ENCODE peak calls at places on chromosomes 2 and 18, in nine cellular contexts. One of them, this sample, is unnamed. For H3K4me1, the result is how much of the 10 kb centered on the place peaks cover.

GRCh38 chr2:225466891-225467604 is 67.5 kb downstream of the NYAP2 start:
- DNase-seq in uterus: no peak
- DNase-seq in RWPE2: no peak
- DNase-seq in pancreas: no peak
- DNase-seq in tibial nerve: no peak
- DNase-seq in lung: no peak
- DNase-seq in keratinocyte: no peak
- DNase-seq in fibroblast of lung: peak
- DNase-seq in heart left ventricle: no peak
- DNase-seq in this sample: no peak

GRCh38 chr18:7737483-7737882 is 170.4 kb downstream of the PTPRM start:
- DNase-seq in uterus: no peak
- DNase-seq in RWPE2: no peak
- DNase-seq in pancreas: no peak
- DNase-seq in tibial nerve: no peak
- DNase-seq in lung: no peak
- DNase-seq in keratinocyte: no peak
- DNase-seq in fibroblast of lung: peak
- DNase-seq in heart left ventricle: no peak
- DNase-seq in this sample: no peak

GRCh38 chr18:47737198-47737830 is 193.1 kb downstream of the SMAD2 start:
- DNase-seq in uterus: no peak
- DNase-seq in RWPE2: no peak
- DNase-seq in pancreas: no peak
- DNase-seq in tibial nerve: no peak
- DNase-seq in lung: no peak
- DNase-seq in keratinocyte: no peak
- DNase-seq in fibroblast of lung: no peak
- DNase-seq in heart left ventricle: no peak
- DNase-seq in this sample: no peak

GRCh38 chr2:127056086-127056485 is 50.9 kb downstream of the BIN1 start:
- DNase-seq in uterus: no peak
- DNase-seq in RWPE2: no peak
- DNase-seq in pancreas: no peak
- DNase-seq in tibial nerve: no peak
- DNase-seq in lung: no peak
- DNase-seq in keratinocyte: no peak
- DNase-seq in fibroblast of lung: no peak
- DNase-seq in heart left ventricle: no peak
- DNase-seq in this sample: peak

GRCh38 chr2:71690876-71691275 is 237.5 kb downstream of the DYSF start:
- DNase-seq in uterus: no peak
- DNase-seq in RWPE2: peak
- DNase-seq in pancreas: no peak
- DNase-seq in tibial nerve: no peak
- DNase-seq in lung: no peak
- DNase-seq in keratinocyte: no peak
- DNase-seq in fibroblast of lung: no peak
- DNase-seq in heart left ventricle: no peak
- DNase-seq in this sample: no peak

GRCh38 chr2:26073830-26074229 is 39.9 kb downstream of the RAB10 start:
- DNase-seq in uterus: no peak
- DNase-seq in RWPE2: no peak
- DNase-seq in pancreas: no peak
- DNase-seq in tibial nerve: no peak
- DNase-seq in lung: no peak
- DNase-seq in keratinocyte: no peak
- DNase-seq in fibroblast of lung: no peak
- DNase-seq in heart left ventricle: no peak
- DNase-seq in this sample: no peak

GRCh38 chr2:110853516-110853915 is 121.1 kb downstream of the ACOXL start:
- DNase-seq in uterus: no peak
- DNase-seq in RWPE2: no peak
- DNase-seq in pancreas: no peak
- DNase-seq in tibial nerve: no peak
- DNase-seq in lung: no peak
- DNase-seq in keratinocyte: no peak
- DNase-seq in fibroblast of lung: peak
- DNase-seq in heart left ventricle: no peak
- DNase-seq in this sample: no peak

GRCh38 chr18:75213610-75214009 is 3.0 kb downstream of the TSHZ1 start:
- DNase-seq in uterus: no peak
- DNase-seq in RWPE2: no peak
- DNase-seq in pancreas: no peak
- DNase-seq in tibial nerve: no peak
- DNase-seq in lung: no peak
- DNase-seq in keratinocyte: no peak
- DNase-seq in fibroblast of lung: peak
- DNase-seq in heart left ventricle: no peak
- DNase-seq in this sample: no peak

GRCh38 chr2:122736279-122736678 is 980.8 kb downstream of the TSN start:
- DNase-seq in uterus: no peak
- DNase-seq in RWPE2: no peak
- DNase-seq in pancreas: no peak
- DNase-seq in tibial nerve: no peak
- DNase-seq in lung: no peak
- DNase-seq in keratinocyte: no peak
- DNase-seq in fibroblast of lung: peak
- DNase-seq in heart left ventricle: no peak
- DNase-seq in this sample: no peak

GRCh38 chr2:201969938-201970785 is 63.5 kb upstream of the FZD7 start:
- DNase-seq in uterus: no peak
- DNase-seq in RWPE2: no peak
- DNase-seq in pancreas: no peak
- DNase-seq in tibial nerve: no peak
- DNase-seq in lung: no peak
- DNase-seq in keratinocyte: no peak
- DNase-seq in fibroblast of lung: peak
- DNase-seq in heart left ventricle: no peak
- DNase-seq in this sample: no peak

GRCh38 chr2:234451852-234452625 is 44.8 kb downstream of the ARL4C start:
- DNase-seq in uterus: no peak
- DNase-seq in RWPE2: no peak
- DNase-seq in pancreas: no peak
- DNase-seq in tibial nerve: no peak
- DNase-seq in lung: no peak
- DNase-seq in keratinocyte: no peak
- DNase-seq in fibroblast of lung: peak
- DNase-seq in heart left ventricle: no peak
- DNase-seq in this sample: no peak

GRCh38 chr2:157052685-157053224 is 204.8 kb upstream of the GALNT5 start:
- DNase-seq in uterus: no peak
- DNase-seq in RWPE2: no peak
- DNase-seq in pancreas: no peak
- DNase-seq in tibial nerve: no peak
- DNase-seq in lung: no peak
- DNase-seq in keratinocyte: no peak
- DNase-seq in fibroblast of lung: peak
- DNase-seq in heart left ventricle: no peak
- DNase-seq in this sample: no peak

GRCh38 chr2:43459455-43459854 is 136.4 kb downstream of the THADA start:
- DNase-seq in uterus: no peak
- DNase-seq in RWPE2: no peak
- DNase-seq in pancreas: no peak
- DNase-seq in tibial nerve: no peak
- DNase-seq in lung: no peak
- DNase-seq in keratinocyte: no peak
- DNase-seq in fibroblast of lung: peak
- DNase-seq in heart left ventricle: no peak
- DNase-seq in this sample: no peak

GRCh38 chr18:77658309-77658681 is 408.6 kb downstream of the GALR1 start:
- DNase-seq in uterus: no peak
- DNase-seq in RWPE2: no peak
- DNase-seq in pancreas: no peak
- DNase-seq in tibial nerve: no peak
- DNase-seq in lung: no peak
- DNase-seq in keratinocyte: no peak
- DNase-seq in fibroblast of lung: no peak
- DNase-seq in heart left ventricle: no peak
- DNase-seq in this sample: no peak

GRCh38 chr2:41962912-41963652 is 84.7 kb upstream of the PKDCC start:
- DNase-seq in uterus: no peak
- DNase-seq in RWPE2: no peak
- DNase-seq in pancreas: no peak
- DNase-seq in tibial nerve: no peak
- DNase-seq in lung: no peak
- DNase-seq in keratinocyte: no peak
- DNase-seq in fibroblast of lung: no peak
- DNase-seq in heart left ventricle: no peak
- DNase-seq in this sample: no peak

GRCh38 chr2:134410831-134411231 is 157.0 kb downstream of the MGAT5 start:
- DNase-seq in uterus: no peak
- DNase-seq in RWPE2: no peak
- DNase-seq in pancreas: no peak
- DNase-seq in tibial nerve: no peak
- DNase-seq in lung: no peak
- DNase-seq in keratinocyte: no peak
- DNase-seq in fibroblast of lung: peak
- DNase-seq in heart left ventricle: no peak
- DNase-seq in this sample: no peak

GRCh38 chr2:98913916-98914712 is 21.9 kb downstream of the CRACDL start:
- DNase-seq in uterus: no peak
- DNase-seq in RWPE2: no peak
- DNase-seq in pancreas: peak
- DNase-seq in tibial nerve: no peak
- DNase-seq in lung: peak
- DNase-seq in keratinocyte: no peak
- DNase-seq in fibroblast of lung: no peak
- DNase-seq in heart left ventricle: no peak
- DNase-seq in this sample: no peak

GRCh38 chr2:239610457-239611221 is 209.8 kb upstream of the HDAC4 start:
- DNase-seq in uterus: peak
- DNase-seq in RWPE2: no peak
- DNase-seq in pancreas: no peak
- DNase-seq in tibial nerve: no peak
- DNase-seq in lung: no peak
- DNase-seq in keratinocyte: no peak
- DNase-seq in fibroblast of lung: no peak
- DNase-seq in heart left ventricle: peak
- DNase-seq in this sample: no peak

GRCh38 chr2:85770369-85770768 is 16.6 kb downstream of the ATOH8 start:
- DNase-seq in uterus: no peak
- DNase-seq in RWPE2: no peak
- DNase-seq in pancreas: peak
- DNase-seq in tibial nerve: no peak
- DNase-seq in lung: no peak
- DNase-seq in keratinocyte: no peak
- DNase-seq in fibroblast of lung: peak
- DNase-seq in heart left ventricle: peak
- DNase-seq in this sample: no peak
- H3K4me1 ChIP-seq in uterus: under half
- H3K4me1 ChIP-seq in RWPE2: under half
- H3K4me1 ChIP-seq in pancreas: under half
- H3K4me1 ChIP-seq in tibial nerve: half or more
- H3K4me1 ChIP-seq in lung: under half
- H3K4me1 ChIP-seq in keratinocyte: under half
- H3K4me1 ChIP-seq in fibroblast of lung: under half
- H3K4me1 ChIP-seq in heart left ventricle: half or more
- H3K4me1 ChIP-seq in this sample: half or more

GRCh38 chr2:28639092-28639691 is 112.4 kb upstream of the PPP1CB start:
- DNase-seq in uterus: no peak
- DNase-seq in RWPE2: no peak
- DNase-seq in pancreas: no peak
- DNase-seq in tibial nerve: no peak
- DNase-seq in lung: no peak
- DNase-seq in keratinocyte: no peak
- DNase-seq in fibroblast of lung: no peak
- DNase-seq in heart left ventricle: no peak
- DNase-seq in this sample: no peak

GRCh38 chr2:28638102-28638501 is 113.5 kb upstream of the PPP1CB start:
- DNase-seq in uterus: no peak
- DNase-seq in RWPE2: no peak
- DNase-seq in pancreas: no peak
- DNase-seq in tibial nerve: no peak
- DNase-seq in lung: no peak
- DNase-seq in keratinocyte: no peak
- DNase-seq in fibroblast of lung: no peak
- DNase-seq in heart left ventricle: no peak
- DNase-seq in this sample: no peak

GRCh38 chr2:28637648-28638047 is 114.0 kb upstream of the PPP1CB start:
- DNase-seq in uterus: no peak
- DNase-seq in RWPE2: no peak
- DNase-seq in pancreas: no peak
- DNase-seq in tibial nerve: no peak
- DNase-seq in lung: no peak
- DNase-seq in keratinocyte: no peak
- DNase-seq in fibroblast of lung: no peak
- DNase-seq in heart left ventricle: no peak
- DNase-seq in this sample: no peak

GRCh38 chr2:28635251-28635650 is 116.4 kb upstream of the PPP1CB start:
- DNase-seq in uterus: no peak
- DNase-seq in RWPE2: no peak
- DNase-seq in pancreas: no peak
- DNase-seq in tibial nerve: peak
- DNase-seq in lung: no peak
- DNase-seq in keratinocyte: no peak
- DNase-seq in fibroblast of lung: peak
- DNase-seq in heart left ventricle: no peak
- DNase-seq in this sample: peak

GRCh38 chr2:28636491-28636890 is 115.1 kb upstream of the PPP1CB start:
- DNase-seq in uterus: no peak
- DNase-seq in RWPE2: no peak
- DNase-seq in pancreas: no peak
- DNase-seq in tibial nerve: no peak
- DNase-seq in lung: no peak
- DNase-seq in keratinocyte: no peak
- DNase-seq in fibroblast of lung: no peak
- DNase-seq in heart left ventricle: no peak
- DNase-seq in this sample: no peak
- H3K27ac ChIP-seq in uterus: peak
- H3K27ac ChIP-seq in RWPE2: no peak
- H3K27ac ChIP-seq in pancreas: peak
- H3K27ac ChIP-seq in tibial nerve: no peak
- H3K27ac ChIP-seq in lung: no peak
- H3K27ac ChIP-seq in keratinocyte: no peak
- H3K27ac ChIP-seq in fibroblast of lung: no peak
- H3K27ac ChIP-seq in heart left ventricle: peak
- H3K27ac ChIP-seq in this sample: peak

GRCh38 chr18:24413148-24413547 is 13.3 kb upstream of the IMPACT start:
- DNase-seq in uterus: no peak
- DNase-seq in RWPE2: no peak
- DNase-seq in pancreas: no peak
- DNase-seq in tibial nerve: no peak
- DNase-seq in lung: no peak
- DNase-seq in keratinocyte: no peak
- DNase-seq in fibroblast of lung: no peak
- DNase-seq in heart left ventricle: no peak
- DNase-seq in this sample: no peak
- TF ChIP-seq CTCF in uterus: no peak
- TF ChIP-seq CTCF in RWPE2: peak
- TF ChIP-seq CTCF in pancreas: no peak
- TF ChIP-seq CTCF in tibial nerve: peak
- TF ChIP-seq CTCF in lung: peak
- TF ChIP-seq CTCF in keratinocyte: peak
- TF ChIP-seq CTCF in fibroblast of lung: peak
- TF ChIP-seq CTCF in heart left ventricle: peak
- TF ChIP-seq CTCF in this sample: peak

DNA sequence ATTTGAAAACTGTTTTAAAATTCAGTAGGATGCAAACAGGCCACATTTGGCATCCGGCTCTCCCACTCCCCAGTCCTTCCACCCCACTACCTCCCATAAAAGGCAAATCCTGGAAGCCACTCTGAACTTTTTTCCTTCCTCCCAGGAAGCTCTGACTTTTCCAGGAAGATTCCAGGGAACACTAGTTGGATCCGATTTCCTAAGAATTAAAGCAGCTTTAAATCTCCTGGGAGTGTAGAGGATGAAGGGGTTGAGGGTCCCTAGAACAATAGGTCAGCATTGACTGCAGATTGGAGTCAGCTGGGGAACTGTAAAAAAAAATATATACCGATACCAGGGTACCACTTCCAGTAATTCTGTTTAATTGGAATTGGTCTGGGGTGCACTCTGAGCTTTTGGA is 76.9 kb downstream of the CRIM1 start:
- DNase-seq in uterus: no peak
- DNase-seq in RWPE2: no peak
- DNase-seq in pancreas: no peak
- DNase-seq in tibial nerve: no peak
- DNase-seq in lung: no peak
- DNase-seq in keratinocyte: no peak
- DNase-seq in fibroblast of lung: no peak
- DNase-seq in heart left ventricle: no peak
- DNase-seq in this sample: no peak
- H3K4me1 ChIP-seq in uterus: under half
- H3K4me1 ChIP-seq in RWPE2: under half
- H3K4me1 ChIP-seq in pancreas: under half
- H3K4me1 ChIP-seq in tibial nerve: half or more
- H3K4me1 ChIP-seq in lung: under half
- H3K4me1 ChIP-seq in keratinocyte: under half
- H3K4me1 ChIP-seq in fibroblast of lung: under half
- H3K4me1 ChIP-seq in heart left ventricle: half or more
- H3K4me1 ChIP-seq in this sample: under half

This sample was measured in heart right ventricle.